ENCODE peak calls at places on chromosomes 13 and 19, in nine cellular contexts. B, K, A, L, P, W, C, T and D are unnamed samples.
A peak's percentile ranks its signal among the peaks of the same experiment; 100 is the strongest.

GRCh38 chr19:51514866-51515481 is 13.4 kb upstream of the SIGLEC12 start:
- DNase-seq in A (peak; percentile 78), B (peak; percentile 32), K (no peak), W (peak; percentile 56), C (peak; percentile 10), T (peak; percentile 6), L (peak; percentile 45), P (peak; percentile 37), D (peak; percentile 63)

GRCh38 chr19:44796701-44797115 is 12.2 kb upstream of the BCAM start:
- DNase-seq in C (no peak), P (no peak), T (peak; percentile 14), A (peak; percentile 61), K (no peak), B (peak; percentile 69), L (no peak), W (no peak), D (no peak)

GRCh38 chr19:55018633-55019032 is 19.4 kb downstream of the GP6 start:
- DNase-seq in A (no peak), T (no peak), K (no peak), P (no peak), C (no peak), W (no peak), B (no peak), L (no peak), D (no peak)

GRCh38 chr13:114231886-114232285 is 2.8 kb upstream of the CDC16 start:
- DNase-seq in A (no peak), B (no peak), P (no peak), W (no peak), K (no peak), T (no peak), C (no peak), L (no peak), D (no peak)

GRCh38 chr19:2394054-2394668 is 33.2 kb downstream of the TIMM13 start:
- DNase-seq in B (no peak), C (no peak), L (no peak), K (no peak), A (peak; percentile 35), T (no peak), P (no peak), W (no peak), D (peak; percentile 77)

GRCh38 chr13:112443191-112444000 is 67.2 kb downstream of the SPACA7 start:
- DNase-seq in W (peak; percentile 49), B (peak; percentile 64), C (no peak), P (no peak), A (peak; percentile 6), L (no peak), T (no peak), K (no peak), D (no peak)

GRCh38 chr19:28980236-28980868 is 232.6 kb downstream of the UQCRFS1 start:
- DNase-seq in K (no peak), C (no peak), W (no peak), T (no peak), L (no peak), A (peak; percentile 63), B (no peak), P (no peak), D (no peak)

GRCh38 chr19:38264486-38265212 is at the start of gene SPINT2:
- DNase-seq in P (no peak), K (no peak), A (no peak), T (no peak), B (peak; percentile 67), W (no peak), L (no peak), C (no peak), D (peak; percentile 56)

GRCh38 chr13:98752111-98752941 is at the start of gene SLC15A1:
- DNase-seq in B (peak; percentile 16), K (no peak), C (no peak), L (no peak), P (no peak), W (peak; percentile 13), T (no peak), A (no peak), D (no peak)

GRCh38 chr13:30727491-30728350 is 7.6 kb upstream of the ALOX5AP start:
- DNase-seq in A (no peak), P (no peak), L (no peak), W (no peak), B (no peak), C (no peak), K (no peak), T (no peak), D (no peak)

DNA sequence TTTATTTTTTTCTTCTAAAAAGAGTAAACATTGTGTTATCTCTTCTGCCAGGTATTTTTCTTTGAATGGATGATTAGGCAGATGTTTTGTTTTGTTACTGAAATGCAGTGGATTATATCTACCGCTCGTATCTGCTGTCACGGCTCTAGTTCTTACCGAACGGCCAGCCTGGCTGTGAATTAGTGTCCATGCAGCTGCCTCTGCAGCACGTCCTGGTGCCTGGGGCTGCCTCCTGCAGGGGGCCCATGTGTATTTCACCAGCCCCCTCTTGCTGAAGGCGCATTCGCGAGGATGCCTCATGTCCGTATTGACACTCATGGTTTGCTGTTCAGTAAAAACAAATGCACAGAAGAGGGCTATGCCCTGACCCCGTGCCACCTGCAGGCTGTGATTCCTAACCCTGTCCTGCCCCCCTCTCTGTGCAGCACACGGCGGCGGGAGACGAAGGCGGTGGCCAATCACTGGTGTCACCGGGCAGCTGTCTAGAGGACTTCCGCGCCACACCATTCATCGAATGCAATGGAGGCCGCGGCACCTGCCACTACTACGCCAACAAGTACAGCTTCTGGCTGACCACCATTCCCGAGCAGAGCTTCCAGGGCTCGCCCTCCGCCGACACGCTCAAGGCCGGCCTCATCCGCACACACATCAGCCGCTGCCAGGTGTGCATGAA is 49.9 kb downstream of the RAB20 start:
- DNase-seq in K (no peak), P (no peak), L (no peak), C (no peak), T (no peak), A (no peak), W (no peak), B (no peak), D (no peak)
- TF ChIP-seq CTCF in K (no peak), P (no peak), L (no peak), C (no peak), T (no peak), A (no peak), W (no peak), B (no peak), D (no peak)

DNA sequence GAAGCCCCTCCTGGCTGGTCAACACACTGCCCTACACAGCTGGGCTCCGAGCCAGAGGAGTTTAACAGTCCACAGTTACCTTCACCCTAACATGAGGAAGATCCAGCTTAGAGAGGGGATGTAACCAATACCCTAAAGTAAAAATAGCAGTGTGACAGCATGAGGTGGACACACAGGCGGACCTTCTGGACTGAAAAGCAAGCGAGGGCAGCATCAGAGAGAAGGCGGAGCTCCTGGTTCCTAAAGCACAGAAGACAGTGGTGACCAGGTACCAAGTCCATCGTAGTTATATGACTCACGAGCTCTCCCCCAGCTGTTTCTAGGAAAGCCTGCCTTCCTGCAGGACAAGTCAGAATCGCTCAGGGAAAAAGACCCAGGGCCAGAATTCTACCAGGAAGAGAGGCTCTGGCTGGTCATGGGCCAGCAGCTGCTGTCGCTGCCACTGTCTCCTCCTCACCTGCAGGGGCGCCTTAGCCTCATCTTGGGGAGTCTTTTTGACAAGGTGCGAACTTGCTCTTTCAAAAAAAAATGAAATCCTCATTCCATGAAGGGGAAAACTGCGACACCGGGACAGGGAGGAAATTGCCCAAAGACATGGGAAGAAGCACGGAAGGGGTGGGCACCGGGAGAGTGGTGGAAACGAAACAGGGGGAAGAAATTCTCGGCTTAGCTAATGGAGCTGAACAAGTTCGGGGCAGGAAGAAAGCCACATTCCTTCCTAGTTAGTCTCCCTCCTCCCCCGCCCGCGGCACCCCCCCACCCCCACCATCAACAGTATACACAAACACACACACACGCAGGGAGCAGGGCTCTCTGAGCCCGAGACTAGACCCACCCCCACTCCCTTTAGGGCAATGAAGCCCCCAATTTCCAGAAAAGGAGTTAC is 1.7 kb downstream of the ELL start:
- DNase-seq in W (peak; percentile 73), K (peak; percentile 83), T (peak; percentile 82), C (no peak), A (peak; percentile 83), B (peak; percentile 64), P (no peak), L (peak; percentile 79), D (peak; percentile 70)
- TF ChIP-seq CTCF in W (peak; percentile 77), K (peak; percentile 72), T (peak; percentile 61), C (peak; percentile 61), A (peak; percentile 74), B (peak; percentile 37), P (peak; percentile 70), L (peak; percentile 83), D (peak; percentile 87)

DNA sequence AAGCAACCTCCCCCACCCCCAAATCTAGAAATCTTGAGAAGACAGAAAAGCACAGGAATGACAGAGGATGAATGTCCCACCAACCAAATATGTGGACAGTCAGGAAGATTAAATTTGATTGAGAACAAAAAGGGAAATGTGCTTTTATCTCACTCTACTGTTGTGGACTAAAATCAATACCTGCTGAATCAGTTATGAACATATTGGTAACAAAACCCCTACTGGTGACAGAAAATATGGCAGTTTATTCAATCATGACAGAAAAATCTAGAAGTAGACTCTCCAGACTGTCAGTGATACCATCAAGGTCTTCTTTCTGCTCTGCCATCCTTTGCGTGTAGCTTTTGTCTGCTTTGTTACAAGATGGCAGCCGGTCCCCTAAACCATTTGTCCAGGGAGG is 35.2 kb downstream of the FAM216B start:
- DNase-seq in W (no peak), K (no peak), A (no peak), B (no peak), T (no peak), C (no peak), P (no peak), L (peak; percentile 20), D (no peak)
- TF ChIP-seq CTCF in W (peak; percentile 15), K (no peak), A (peak; percentile 38), B (peak; percentile 70), T (peak; percentile 24), C (peak; percentile 6), P (no peak), L (peak; percentile 10), D (no peak)

GRCh38 chr13:49869514-49869913 is 66.6 kb downstream of the SPRYD7 start:
- DNase-seq in W (peak; percentile 21), C (no peak), L (peak; percentile 7), K (no peak), T (no peak), P (peak; percentile 9), B (peak; percentile 18), A (peak; percentile 72), D (no peak)
- TF ChIP-seq CTCF in W (peak; percentile 47), C (peak; percentile 31), L (no peak), K (peak; percentile 29), T (peak; percentile 42), P (peak; percentile 61), B (no peak), A (peak; percentile 78), D (no peak)

GRCh38 chr13:49560270-49561063 is 24.9 kb downstream of the RCBTB1 start:
- DNase-seq in B (no peak), K (no peak), T (no peak), A (peak; percentile 85), W (peak; percentile 14), P (no peak), L (peak; percentile 84), C (peak; percentile 24), D (no peak)
- TF ChIP-seq CTCF in B (no peak), K (peak; percentile 31), T (no peak), A (peak; percentile 62), W (peak; percentile 25), P (no peak), L (peak; percentile 45), C (peak; percentile 12), D (no peak)

DNA sequence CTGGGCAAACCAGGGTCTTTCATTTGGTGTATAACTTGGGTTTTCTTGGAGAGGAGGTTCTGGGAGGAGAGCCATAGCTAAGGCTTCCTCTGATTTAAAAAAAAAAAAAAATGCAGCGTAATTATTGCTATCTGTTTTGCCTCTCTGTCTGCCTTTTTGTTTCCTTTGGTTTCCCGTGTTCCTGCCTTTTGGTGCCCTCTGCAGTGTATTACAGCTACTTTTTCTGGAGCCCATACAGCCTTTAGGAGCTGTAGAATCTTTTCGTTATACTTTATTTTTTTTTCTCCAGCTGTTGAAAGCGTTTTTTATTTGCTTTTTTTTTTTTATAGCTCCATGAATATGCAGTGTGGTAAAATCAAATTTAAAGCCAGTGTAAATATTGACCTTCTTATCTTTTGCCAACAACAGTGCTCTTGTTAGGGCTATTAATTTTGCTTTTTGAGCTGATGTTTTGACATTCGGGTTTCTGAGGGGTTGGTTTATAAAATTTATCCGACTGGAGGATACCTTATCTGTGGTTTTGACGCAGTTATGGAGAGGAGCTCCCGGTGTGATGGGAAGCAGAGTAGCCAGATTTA is 38.1 kb downstream of the ZNF493 start:
- DNase-seq in L (no peak), T (no peak), K (no peak), P (no peak), A (no peak), B (no peak), W (no peak), C (no peak), D (no peak)
- TF ChIP-seq CTCF in L (no peak), T (no peak), K (no peak), P (no peak), A (no peak), B (no peak), W (no peak), C (no peak), D (no peak)